ENCODE peak calls at places on chromosomes 4 and X, in five cellular contexts. N is HCT116, Q is HepG2, O is K562, K is GM12878. E is an unnamed sample.

GRCh38 chr4:30757357-30757756 is 37.2 kb downstream of the PCDH7 start:
- DNase-seq in O (peak), K (no peak), N (peak), Q (no peak), E (no peak)

GRCh38 chr4:75940692-75941253 is at the start of gene NAAA:
- DNase-seq in N (peak), K (no peak), O (peak), Q (peak), E (peak)

GRCh38 chr4:101102114-101102752 is 245.1 kb downstream of the PPP3CA start:
- DNase-seq in N (no peak), Q (no peak), K (no peak), O (no peak), E (peak)

GRCh38 chr4:170068438-170069128 is 21.2 kb downstream of the AADAT start:
- DNase-seq in N (no peak), Q (no peak), O (no peak), K (no peak), E (no peak)

GRCh38 chrX:24081661-24082154 is 27.0 kb downstream of the EIF2S3 start:
- DNase-seq in N (peak), Q (peak), K (no peak), O (peak), E (peak)

GRCh38 chr4:72842323-72842722 is 227.2 kb downstream of the COX18 start:
- DNase-seq in O (no peak), Q (no peak), K (no peak), N (no peak), E (no peak)

GRCh38 chrX:7055386-7056137 is 92.0 kb upstream of the STS start:
- DNase-seq in K (no peak), O (peak), Q (no peak), N (no peak), E (no peak)

GRCh38 chr4:72429397-72429889 is 139.6 kb downstream of the ADAMTS3 start:
- DNase-seq in Q (no peak), O (no peak), N (no peak), K (no peak), E (no peak)

GRCh38 chr4:76420901-76421581 is at the start of gene CCDC158:
- DNase-seq in Q (no peak), O (no peak), N (no peak), K (no peak), E (peak)

GRCh38 chr4:102787096-102787867 is 26.5 kb upstream of the MANBA start:
- DNase-seq in K (no peak), O (no peak), Q (no peak), N (peak), E (no peak)

GRCh38 chrX:133412246-133412645 is 3.0 kb downstream of the GPC4 start:
- DNase-seq in O (no peak), Q (no peak), N (no peak), K (no peak), E (no peak)

GRCh38 chr4:57124145-57124544 is 14.0 kb upstream of the IGFBP7 start:
- DNase-seq in O (no peak), K (no peak), Q (no peak), N (no peak), E (peak)

GRCh38 chr4:142396279-142396678 is 449.8 kb downstream of the INPP4B start:
- DNase-seq in Q (no peak), K (no peak), O (no peak), N (no peak), E (no peak)

GRCh38 chr4:177177446-177178160 is 132.1 kb upstream of the NEIL3 start:
- DNase-seq in K (no peak), Q (no peak), N (no peak), O (no peak), E (no peak)

GRCh38 chrX:24426340-24426913 is 38.7 kb upstream of the PDK3 start:
- DNase-seq in Q (peak), N (no peak), O (peak), K (no peak), E (peak)

GRCh38 chr4:152039085-152039484 is 278.3 kb upstream of the GATB start:
- DNase-seq in O (no peak), K (no peak), N (no peak), Q (no peak), E (no peak)

GRCh38 chrX:70878925-70879324 is 29.6 kb downstream of the TEX11 start:
- DNase-seq in K (peak), N (no peak), Q (no peak), O (no peak), E (no peak)

GRCh38 chr4:106316773-106317409 is 541 bp downstream of the AIMP1 start:
- DNase-seq in N (no peak), O (peak), K (no peak), Q (no peak), E (peak)

GRCh38 chr4:56958111-56958517 is 19.3 kb downstream of the NOA1 start:
- DNase-seq in O (peak), N (no peak), K (no peak), Q (no peak), E (no peak)

GRCh38 chr4:17546222-17546621 is 30.8 kb upstream of the LAP3 start:
- DNase-seq in O (no peak), Q (no peak), N (no peak), K (no peak), E (no peak)

GRCh38 chrX:10636337-10636736 is 16.0 kb upstream of the MID1 start:
- DNase-seq in Q (no peak), N (peak), O (peak), K (no peak), E (peak)

GRCh38 chrX:110992611-110993010 is 103.4 kb upstream of the PAK3 start:
- DNase-seq in Q (peak), O (peak), K (no peak), N (no peak), E (peak)

GRCh38 chrX:118729043-118729652 is 1.7 kb downstream of the IL13RA1 start:
- DNase-seq in Q (no peak), N (no peak), O (no peak), K (no peak), E (no peak)

GRCh38 chr4:89588366-89588765 is 248.6 kb downstream of the SNCA start:
- DNase-seq in K (no peak), O (no peak), Q (no peak), N (no peak), E (no peak)

GRCh38 chr4:116702949-116703348 is 382.4 kb downstream of the TRAM1L1 start:
- DNase-seq in O (no peak), K (no peak), Q (peak), N (no peak), E (peak)

GRCh38 chrX:111411591-111412371 is at the start of gene DCX:
- DNase-seq in N (no peak), K (no peak), Q (no peak), O (no peak), E (peak)

GRCh38 chrX:7515681-7516413 is 327.1 kb upstream of the VCX start:
- DNase-seq in K (no peak), Q (no peak), O (no peak), N (no peak), E (no peak)

GRCh38 chrX:28697732-28698131 is 110.5 kb downstream of the IL1RAPL1 start:
- DNase-seq in N (no peak), Q (no peak), K (no peak), O (no peak), E (no peak)

GRCh38 chrX:41334866-41335589 is 1.1 kb downstream of the DDX3X start:
- DNase-seq in K (no peak), N (no peak), Q (no peak), O (peak), E (peak)

GRCh38 chr4:23819041-23819511 is 70.8 kb downstream of the PPARGC1A start:
- DNase-seq in N (no peak), O (no peak), K (no peak), Q (no peak), E (no peak)

GRCh38 chr4:84497220-84497834 is 1.8 kb downstream of the NKX6-1 start:
- DNase-seq in Q (no peak), K (no peak), N (no peak), O (no peak), E (peak)

DNA sequence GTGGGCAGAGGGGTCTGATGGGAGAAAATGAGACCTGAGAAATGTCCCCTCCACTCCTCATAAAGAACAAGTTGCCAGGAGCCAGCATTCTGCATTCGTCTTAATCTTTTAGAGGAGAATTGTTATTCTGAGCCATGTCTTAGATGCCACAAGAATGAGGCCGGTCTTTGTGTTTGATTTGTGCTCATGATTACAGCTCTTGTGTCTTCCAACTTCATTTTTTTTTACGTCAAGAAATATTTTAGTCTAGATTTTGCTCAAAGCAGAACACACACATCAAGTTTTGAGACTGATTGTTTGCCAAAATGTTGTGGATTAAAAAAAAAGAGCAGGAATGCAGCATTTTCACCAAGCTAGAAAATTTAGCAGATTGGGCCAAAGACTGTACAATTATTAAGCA is 130.6 kb upstream of the PITX2 start:
- DNase-seq in N (no peak), O (no peak), K (no peak), Q (no peak), E (no peak)
- TF ChIP-seq ZBTB33 in N (no peak), O (no peak), K (no peak), Q (no peak), E (no peak)

GRCh38 chr4:91298156-91298700 is 1005.5 kb upstream of the GRID2 start:
- DNase-seq in O (no peak), K (no peak), Q (no peak), N (no peak), E (no peak)
- TF ChIP-seq ZBTB33 in O (no peak), K (no peak), Q (no peak), N (no peak), E (no peak)

DNA sequence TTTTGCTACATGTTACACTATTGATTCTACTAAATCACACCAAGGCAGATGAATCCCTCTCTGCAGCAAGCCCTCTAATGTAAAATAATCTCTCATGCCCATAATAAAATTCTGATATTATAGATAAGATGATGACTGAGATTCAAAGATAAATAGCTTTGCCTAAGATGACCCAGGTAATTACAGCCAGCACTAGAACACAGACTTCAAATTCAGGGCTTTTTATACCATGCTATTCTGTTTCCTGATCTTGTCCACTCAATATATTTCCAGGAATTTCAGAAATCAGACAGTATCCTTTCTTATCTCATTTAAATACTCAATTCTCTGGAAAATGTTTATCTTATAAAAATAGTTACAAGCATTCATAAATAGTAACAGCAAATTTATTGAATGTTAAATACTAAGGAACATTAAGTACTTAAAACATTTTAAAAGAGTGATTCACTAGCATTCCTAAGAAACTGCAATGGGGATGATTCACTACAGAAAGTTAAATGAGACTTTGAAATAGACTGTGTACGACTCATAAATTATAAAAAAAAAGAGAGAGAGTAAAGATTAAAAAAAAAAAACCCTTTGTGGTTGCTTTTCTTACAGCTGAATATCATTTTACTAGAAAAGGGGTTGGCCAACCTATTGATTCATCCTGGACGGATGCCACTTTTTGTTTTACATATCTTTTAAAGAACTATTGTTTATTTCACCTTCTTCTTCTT is 45.8 kb upstream of the IL21 start:
- DNase-seq in K (no peak), O (no peak), N (peak), Q (no peak), E (no peak)
- TF ChIP-seq ZBTB33 in K (no peak), O (no peak), N (no peak), Q (no peak), E (no peak)

GRCh38 chr4:182449960-182450359 is 206.8 kb downstream of the TENM3 start:
- DNase-seq in K (no peak), Q (no peak), O (no peak), N (no peak), E (no peak)

GRCh38 chr4:182454440-182455013 is 211.3 kb downstream of the TENM3 start:
- DNase-seq in K (no peak), N (no peak), O (no peak), Q (no peak), E (no peak)

GRCh38 chr4:182449186-182449880 is 206.1 kb downstream of the TENM3 start:
- DNase-seq in O (no peak), Q (no peak), N (no peak), K (no peak), E (no peak)

GRCh38 chr4:182448281-182449151 is 205.3 kb downstream of the TENM3 start:
- DNase-seq in O (peak), Q (peak), K (no peak), N (peak), E (peak)

DNA sequence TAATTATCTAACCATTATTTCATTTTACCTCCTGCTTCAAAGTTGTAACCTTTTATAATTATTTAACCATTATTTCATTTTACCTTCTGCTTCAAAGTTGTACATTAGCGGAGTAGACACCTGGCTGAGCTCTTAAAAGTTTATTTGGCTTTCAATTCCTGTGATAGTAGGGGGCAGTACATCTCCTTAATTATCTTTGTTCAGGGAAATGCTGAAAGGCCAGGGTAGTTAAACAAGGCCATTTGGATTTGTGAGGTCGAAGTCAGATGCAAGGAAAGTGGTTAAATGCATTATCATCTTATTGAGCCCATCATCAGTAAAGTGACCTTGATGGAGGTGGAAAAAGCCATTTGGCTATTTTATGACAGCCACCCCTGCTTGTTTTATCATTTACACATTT is 210.6 kb downstream of the TENM3 start:
- DNase-seq in Q (no peak), K (no peak), O (no peak), N (no peak), E (no peak)
- TF ChIP-seq ZBTB33 in Q (no peak), K (no peak), O (no peak), N (no peak), E (no peak)

GRCh38 chrX:104189862-104190261 is 23.6 kb downstream of the FAM199X start:
- DNase-seq in Q (no peak), K (no peak), N (no peak), O (no peak), E (no peak)

GRCh38 chrX:104195013-104195412 is 28.8 kb downstream of the FAM199X start:
- DNase-seq in Q (no peak), O (no peak), K (no peak), N (no peak), E (no peak)

GRCh38 chrX:104193485-104193884 is 27.2 kb downstream of the FAM199X start:
- DNase-seq in Q (no peak), O (no peak), K (no peak), N (no peak), E (no peak)

GRCh38 chrX:104195489-104196084 is 29.3 kb downstream of the FAM199X start:
- DNase-seq in Q (peak), O (peak), K (no peak), N (peak), E (peak)
- TF ChIP-seq ZBTB33 in Q (no peak), O (no peak), K (no peak), N (no peak), E (no peak)

GRCh38 chr4:184950926-184951325 is 67.4 kb upstream of the HELT start:
- DNase-seq in K (no peak), N (no peak), Q (no peak), O (no peak), E (no peak)
- TF ChIP-seq ZBTB33 in K (no peak), N (no peak), Q (no peak), O (no peak), E (no peak)

GRCh38 chr4:154088741-154089140 is 299.9 kb upstream of the SFRP2 start:
- DNase-seq in N (no peak), O (no peak), K (no peak), Q (no peak), E (no peak)
- TF ChIP-seq ZBTB33 in N (no peak), O (no peak), K (no peak), Q (no peak), E (no peak)

GRCh38 chr4:39660757-39661156 is 22.1 kb upstream of the SMIM14 start:
- DNase-seq in O (no peak), K (no peak), Q (no peak), N (no peak), E (no peak)

GRCh38 chr4:39662683-39663082 is 24.0 kb upstream of the SMIM14 start:
- DNase-seq in Q (no peak), K (no peak), O (no peak), N (no peak), E (no peak)

GRCh38 chr4:39660045-39660444 is 21.4 kb upstream of the SMIM14 start:
- DNase-seq in K (no peak), N (no peak), O (no peak), Q (no peak), E (no peak)

GRCh38 chr4:39668835-39669234 is 29.1 kb upstream of the UBE2K start:
- DNase-seq in N (no peak), Q (no peak), O (no peak), K (no peak), E (no peak)

GRCh38 chr4:39664828-39665731 is 26.4 kb upstream of the SMIM14 start:
- DNase-seq in O (no peak), N (no peak), Q (peak), K (no peak), E (no peak)
- TF ChIP-seq ZBTB33 in O (no peak), N (no peak), Q (peak), K (no peak), E (no peak)